ENCODE peak calls at places on chromosomes 2 and 18, in ten cellular contexts. One of them, this sample, is unnamed. For H3K9me3, the result is how much of the 10 kb centered on the place peaks cover.

GRCh38 chr2:4533806-4534205 is 830.4 kb downstream of the DCDC2C start:
- DNase-seq in mesenchymal stem cell: no peak
- DNase-seq in HepG2: no peak
- DNase-seq in K562: no peak
- DNase-seq in fibroblast of lung: no peak
- DNase-seq in endodermal cell: no peak
- DNase-seq in GM23248: no peak
- DNase-seq in PC-3: no peak
- DNase-seq in neuronal stem cell: no peak
- DNase-seq in kidney: no peak
- DNase-seq in this sample: no peak

GRCh38 chr2:150003539-150003938 is 416.0 kb upstream of the MMADHC start:
- DNase-seq in PC-3: no peak
- DNase-seq in HepG2: no peak
- DNase-seq in GM23248: no peak
- DNase-seq in mesenchymal stem cell: no peak
- DNase-seq in kidney: no peak
- DNase-seq in neuronal stem cell: no peak
- DNase-seq in fibroblast of lung: no peak
- DNase-seq in K562: no peak
- DNase-seq in endodermal cell: no peak
- DNase-seq in this sample: no peak

GRCh38 chr2:28366496-28367282 is 26.0 kb upstream of the FOSL2 start:
- DNase-seq in HepG2: no peak
- DNase-seq in kidney: no peak
- DNase-seq in fibroblast of lung: peak
- DNase-seq in PC-3: peak
- DNase-seq in endodermal cell: no peak
- DNase-seq in GM23248: no peak
- DNase-seq in neuronal stem cell: no peak
- DNase-seq in K562: peak
- DNase-seq in mesenchymal stem cell: peak
- DNase-seq in this sample: no peak

GRCh38 chr2:197241590-197241989 is 69.0 kb downstream of the ANKRD44 start:
- DNase-seq in GM23248: no peak
- DNase-seq in HepG2: no peak
- DNase-seq in neuronal stem cell: no peak
- DNase-seq in K562: no peak
- DNase-seq in mesenchymal stem cell: no peak
- DNase-seq in endodermal cell: no peak
- DNase-seq in fibroblast of lung: no peak
- DNase-seq in PC-3: no peak
- DNase-seq in kidney: no peak
- DNase-seq in this sample: no peak

GRCh38 chr2:149857344-149857743 is 269.8 kb upstream of the MMADHC start:
- DNase-seq in fibroblast of lung: peak
- DNase-seq in K562: no peak
- DNase-seq in endodermal cell: no peak
- DNase-seq in mesenchymal stem cell: peak
- DNase-seq in PC-3: peak
- DNase-seq in HepG2: no peak
- DNase-seq in neuronal stem cell: no peak
- DNase-seq in GM23248: peak
- DNase-seq in kidney: no peak
- DNase-seq in this sample: peak

GRCh38 chr2:39142904-39143617 is 22.2 kb upstream of the SOS1 start:
- DNase-seq in PC-3: no peak
- DNase-seq in mesenchymal stem cell: no peak
- DNase-seq in fibroblast of lung: no peak
- DNase-seq in endodermal cell: no peak
- DNase-seq in K562: no peak
- DNase-seq in neuronal stem cell: no peak
- DNase-seq in kidney: no peak
- DNase-seq in GM23248: no peak
- DNase-seq in HepG2: no peak
- DNase-seq in this sample: no peak

GRCh38 chr2:210541280-210541902 is 15.0 kb upstream of the CPS1 start:
- DNase-seq in HepG2: peak
- DNase-seq in fibroblast of lung: no peak
- DNase-seq in neuronal stem cell: no peak
- DNase-seq in kidney: no peak
- DNase-seq in K562: no peak
- DNase-seq in endodermal cell: no peak
- DNase-seq in GM23248: no peak
- DNase-seq in PC-3: no peak
- DNase-seq in mesenchymal stem cell: peak
- DNase-seq in this sample: peak

GRCh38 chr2:68365087-68365486 is at the start of gene PLEK:
- DNase-seq in HepG2: no peak
- DNase-seq in kidney: peak
- DNase-seq in K562: no peak
- DNase-seq in PC-3: no peak
- DNase-seq in endodermal cell: no peak
- DNase-seq in fibroblast of lung: no peak
- DNase-seq in GM23248: no peak
- DNase-seq in neuronal stem cell: no peak
- DNase-seq in mesenchymal stem cell: no peak
- DNase-seq in this sample: no peak

GRCh38 chr2:241773511-241774418 is 2.9 kb upstream of the GAL3ST2 start:
- DNase-seq in GM23248: no peak
- DNase-seq in neuronal stem cell: no peak
- DNase-seq in PC-3: no peak
- DNase-seq in fibroblast of lung: no peak
- DNase-seq in endodermal cell: peak
- DNase-seq in kidney: no peak
- DNase-seq in mesenchymal stem cell: no peak
- DNase-seq in HepG2: peak
- DNase-seq in K562: no peak
- DNase-seq in this sample: no peak

GRCh38 chr18:45355944-45356520 is 259.2 kb upstream of the SLC14A2 start:
- DNase-seq in PC-3: no peak
- DNase-seq in neuronal stem cell: no peak
- DNase-seq in mesenchymal stem cell: no peak
- DNase-seq in HepG2: no peak
- DNase-seq in kidney: no peak
- DNase-seq in GM23248: no peak
- DNase-seq in K562: no peak
- DNase-seq in endodermal cell: no peak
- DNase-seq in fibroblast of lung: no peak
- DNase-seq in this sample: no peak

GRCh38 chr2:82993631-82994030 is 1465.4 kb downstream of the SUCLG1 start:
- DNase-seq in mesenchymal stem cell: no peak
- DNase-seq in K562: no peak
- DNase-seq in PC-3: peak
- DNase-seq in fibroblast of lung: peak
- DNase-seq in endodermal cell: no peak
- DNase-seq in GM23248: no peak
- DNase-seq in neuronal stem cell: no peak
- DNase-seq in HepG2: no peak
- DNase-seq in kidney: no peak
- DNase-seq in this sample: peak

GRCh38 chr18:66778048-66778447 is 174.2 kb upstream of the CDH19 start:
- DNase-seq in neuronal stem cell: no peak
- DNase-seq in fibroblast of lung: no peak
- DNase-seq in K562: no peak
- DNase-seq in kidney: no peak
- DNase-seq in PC-3: no peak
- DNase-seq in GM23248: no peak
- DNase-seq in HepG2: no peak
- DNase-seq in mesenchymal stem cell: no peak
- DNase-seq in endodermal cell: no peak
- DNase-seq in this sample: no peak

GRCh38 chr2:131148426-131148825 is 43.3 kb downstream of the PLEKHB2 start:
- DNase-seq in neuronal stem cell: no peak
- DNase-seq in kidney: no peak
- DNase-seq in K562: no peak
- DNase-seq in PC-3: no peak
- DNase-seq in fibroblast of lung: no peak
- DNase-seq in GM23248: no peak
- DNase-seq in mesenchymal stem cell: no peak
- DNase-seq in endodermal cell: no peak
- DNase-seq in HepG2: no peak
- DNase-seq in this sample: no peak

GRCh38 chr18:59592624-59593023 is 104.6 kb downstream of the CCBE1 start:
- DNase-seq in PC-3: no peak
- DNase-seq in GM23248: no peak
- DNase-seq in HepG2: no peak
- DNase-seq in mesenchymal stem cell: no peak
- DNase-seq in endodermal cell: no peak
- DNase-seq in K562: no peak
- DNase-seq in neuronal stem cell: no peak
- DNase-seq in kidney: no peak
- DNase-seq in fibroblast of lung: no peak
- DNase-seq in this sample: no peak

GRCh38 chr18:59597049-59597448 is 100.2 kb downstream of the CCBE1 start:
- DNase-seq in neuronal stem cell: no peak
- DNase-seq in PC-3: no peak
- DNase-seq in K562: no peak
- DNase-seq in GM23248: no peak
- DNase-seq in mesenchymal stem cell: no peak
- DNase-seq in HepG2: no peak
- DNase-seq in endodermal cell: no peak
- DNase-seq in fibroblast of lung: no peak
- DNase-seq in kidney: no peak
- DNase-seq in this sample: no peak

DNA sequence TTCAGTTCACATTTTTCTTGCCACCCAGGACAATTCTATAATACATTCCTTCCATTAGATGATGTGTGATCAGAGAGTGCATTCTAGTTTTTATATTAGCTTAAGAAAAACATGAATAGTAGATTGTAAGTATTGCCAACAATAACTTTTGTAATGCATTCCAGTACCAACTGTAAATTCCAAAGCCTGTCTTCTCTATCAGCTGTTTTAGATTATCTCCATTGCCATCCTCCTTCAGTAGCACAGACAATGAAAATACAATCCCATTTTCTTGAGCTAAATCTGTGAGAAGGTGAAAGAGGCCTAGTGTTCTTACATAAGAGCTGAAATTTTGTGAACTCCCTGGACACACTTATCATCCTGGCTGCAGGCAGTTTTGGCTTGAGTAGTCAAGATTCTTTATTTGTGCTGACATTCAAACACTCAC is 103.9 kb downstream of the CCBE1 start:
- DNase-seq in neuronal stem cell: no peak
- DNase-seq in endodermal cell: no peak
- DNase-seq in GM23248: peak
- DNase-seq in mesenchymal stem cell: no peak
- DNase-seq in HepG2: no peak
- DNase-seq in fibroblast of lung: peak
- DNase-seq in kidney: no peak
- DNase-seq in K562: no peak
- DNase-seq in PC-3: no peak
- DNase-seq in this sample: peak
- H3K9me3 ChIP-seq in neuronal stem cell: under half
- H3K9me3 ChIP-seq in endodermal cell: under half
- H3K9me3 ChIP-seq in GM23248: under half
- H3K9me3 ChIP-seq in mesenchymal stem cell: under half
- H3K9me3 ChIP-seq in HepG2: under half
- H3K9me3 ChIP-seq in fibroblast of lung: under half
- H3K9me3 ChIP-seq in kidney: under half
- H3K9me3 ChIP-seq in K562: under half
- H3K9me3 ChIP-seq in PC-3: under half
- H3K9me3 ChIP-seq in this sample: under half

GRCh38 chr2:204205082-204205481 is 268.5 kb downstream of the ICOS start:
- DNase-seq in HepG2: no peak
- DNase-seq in PC-3: no peak
- DNase-seq in kidney: no peak
- DNase-seq in fibroblast of lung: no peak
- DNase-seq in K562: no peak
- DNase-seq in GM23248: no peak
- DNase-seq in endodermal cell: peak
- DNase-seq in mesenchymal stem cell: no peak
- DNase-seq in neuronal stem cell: no peak
- DNase-seq in this sample: no peak
- H3K9ac ChIP-seq in HepG2: no peak
- H3K9ac ChIP-seq in PC-3: no peak
- H3K9ac ChIP-seq in kidney: no peak
- H3K9ac ChIP-seq in fibroblast of lung: no peak
- H3K9ac ChIP-seq in K562: no peak
- H3K9ac ChIP-seq in GM23248: no peak
- H3K9ac ChIP-seq in endodermal cell: no peak
- H3K9ac ChIP-seq in mesenchymal stem cell: no peak
- H3K9ac ChIP-seq in neuronal stem cell: no peak
- H3K9ac ChIP-seq in this sample: no peak

GRCh38 chr2:169507698-169508097 is 1.8 kb upstream of the KLHL41 start:
- DNase-seq in endodermal cell: no peak
- DNase-seq in kidney: no peak
- DNase-seq in PC-3: peak
- DNase-seq in neuronal stem cell: no peak
- DNase-seq in HepG2: peak
- DNase-seq in K562: no peak
- DNase-seq in mesenchymal stem cell: peak
- DNase-seq in GM23248: peak
- DNase-seq in fibroblast of lung: peak
- DNase-seq in this sample: peak
- H3K9me3 ChIP-seq in endodermal cell: under half
- H3K9me3 ChIP-seq in kidney: under half
- H3K9me3 ChIP-seq in PC-3: under half
- H3K9me3 ChIP-seq in neuronal stem cell: under half
- H3K9me3 ChIP-seq in HepG2: under half
- H3K9me3 ChIP-seq in K562: under half
- H3K9me3 ChIP-seq in mesenchymal stem cell: under half
- H3K9me3 ChIP-seq in GM23248: under half
- H3K9me3 ChIP-seq in fibroblast of lung: under half
- H3K9me3 ChIP-seq in this sample: under half

GRCh38 chr2:186664644-186665043 is 29.2 kb upstream of the FAM171B start:
- DNase-seq in kidney: no peak
- DNase-seq in K562: no peak
- DNase-seq in fibroblast of lung: no peak
- DNase-seq in neuronal stem cell: no peak
- DNase-seq in PC-3: no peak
- DNase-seq in mesenchymal stem cell: no peak
- DNase-seq in GM23248: no peak
- DNase-seq in HepG2: no peak
- DNase-seq in endodermal cell: no peak
- DNase-seq in this sample: no peak

GRCh38 chr2:186670831-186671230 is 23.0 kb upstream of the FAM171B start:
- DNase-seq in GM23248: no peak
- DNase-seq in kidney: no peak
- DNase-seq in PC-3: no peak
- DNase-seq in K562: no peak
- DNase-seq in fibroblast of lung: no peak
- DNase-seq in HepG2: no peak
- DNase-seq in mesenchymal stem cell: no peak
- DNase-seq in neuronal stem cell: no peak
- DNase-seq in endodermal cell: no peak
- DNase-seq in this sample: no peak

DNA sequence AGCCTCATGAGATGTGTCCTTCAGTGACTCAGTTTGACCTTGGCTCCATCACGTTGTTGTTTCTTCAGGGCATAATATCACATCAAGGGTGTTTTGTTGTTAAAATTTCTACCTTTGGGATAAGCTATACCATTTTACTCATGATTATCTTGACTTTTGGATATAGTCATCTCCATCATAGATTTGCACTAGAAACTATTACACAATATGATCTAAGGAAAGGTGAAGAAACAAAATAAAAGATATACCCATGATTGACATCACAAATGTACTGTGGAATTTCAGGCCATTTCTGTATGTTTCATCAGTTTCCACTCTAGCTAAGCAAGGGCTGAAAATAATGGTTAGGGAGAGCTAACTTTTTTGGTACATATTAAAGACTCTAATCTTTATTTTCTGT is 24.7 kb upstream of the FAM171B start:
- DNase-seq in neuronal stem cell: no peak
- DNase-seq in kidney: no peak
- DNase-seq in HepG2: no peak
- DNase-seq in GM23248: no peak
- DNase-seq in fibroblast of lung: no peak
- DNase-seq in endodermal cell: no peak
- DNase-seq in K562: no peak
- DNase-seq in mesenchymal stem cell: no peak
- DNase-seq in PC-3: no peak
- DNase-seq in this sample: no peak
- H3K9ac ChIP-seq in neuronal stem cell: no peak
- H3K9ac ChIP-seq in kidney: no peak
- H3K9ac ChIP-seq in HepG2: no peak
- H3K9ac ChIP-seq in GM23248: no peak
- H3K9ac ChIP-seq in fibroblast of lung: no peak
- H3K9ac ChIP-seq in endodermal cell: no peak
- H3K9ac ChIP-seq in K562: no peak
- H3K9ac ChIP-seq in mesenchymal stem cell: no peak
- H3K9ac ChIP-seq in PC-3: no peak
- H3K9ac ChIP-seq in this sample: no peak

This sample was measured in adipocyte.